ENCODE peak calls at places on chromosomes 13 and 19, in eight cellular contexts. One of them, this sample, is unnamed.

GRCh38 chr19:57406516-57407123 is 4.3 kb upstream of the ZNF17 start:
- DNase-seq in thoracic aorta: no peak
- DNase-seq in fibroblast of lung: peak
- DNase-seq in lower lobe of right lung: peak
- DNase-seq in effector memory CD4-positive, alpha-beta T cell: peak
- DNase-seq in K562: peak
- DNase-seq in small intestine: peak
- DNase-seq in brain microvascular endothelial cell: peak
- DNase-seq in this sample: peak

GRCh38 chr13:107205318-107206112 is 637.6 kb upstream of the ARGLU1 start:
- DNase-seq in thoracic aorta: no peak
- DNase-seq in fibroblast of lung: peak
- DNase-seq in lower lobe of right lung: peak
- DNase-seq in effector memory CD4-positive, alpha-beta T cell: peak
- DNase-seq in K562: peak
- DNase-seq in small intestine: peak
- DNase-seq in brain microvascular endothelial cell: peak
- DNase-seq in this sample: peak

GRCh38 chr13:78700121-78700910 is 41.4 kb upstream of the OBI1 start:
- DNase-seq in thoracic aorta: no peak
- DNase-seq in fibroblast of lung: peak
- DNase-seq in lower lobe of right lung: no peak
- DNase-seq in effector memory CD4-positive, alpha-beta T cell: no peak
- DNase-seq in K562: no peak
- DNase-seq in small intestine: no peak
- DNase-seq in brain microvascular endothelial cell: no peak
- DNase-seq in this sample: no peak

GRCh38 chr13:84985860-84986259 is 813.4 kb downstream of the SLITRK6 start:
- DNase-seq in thoracic aorta: no peak
- DNase-seq in fibroblast of lung: no peak
- DNase-seq in lower lobe of right lung: no peak
- DNase-seq in effector memory CD4-positive, alpha-beta T cell: no peak
- DNase-seq in K562: no peak
- DNase-seq in small intestine: no peak
- DNase-seq in brain microvascular endothelial cell: no peak
- DNase-seq in this sample: no peak

GRCh38 chr13:31909889-31910551 is 121.6 kb upstream of the FRY start:
- DNase-seq in thoracic aorta: no peak
- DNase-seq in fibroblast of lung: peak
- DNase-seq in lower lobe of right lung: no peak
- DNase-seq in effector memory CD4-positive, alpha-beta T cell: peak
- DNase-seq in K562: peak
- DNase-seq in small intestine: peak
- DNase-seq in brain microvascular endothelial cell: peak
- DNase-seq in this sample: peak

GRCh38 chr13:106083620-106084350 is 451.7 kb downstream of the EFNB2 start:
- DNase-seq in thoracic aorta: no peak
- DNase-seq in fibroblast of lung: peak
- DNase-seq in lower lobe of right lung: no peak
- DNase-seq in effector memory CD4-positive, alpha-beta T cell: no peak
- DNase-seq in K562: no peak
- DNase-seq in small intestine: peak
- DNase-seq in brain microvascular endothelial cell: peak
- DNase-seq in this sample: no peak

GRCh38 chr13:46817081-46817480 is 20.1 kb upstream of the ESD start:
- DNase-seq in thoracic aorta: no peak
- DNase-seq in fibroblast of lung: no peak
- DNase-seq in lower lobe of right lung: no peak
- DNase-seq in effector memory CD4-positive, alpha-beta T cell: no peak
- DNase-seq in K562: no peak
- DNase-seq in small intestine: no peak
- DNase-seq in brain microvascular endothelial cell: no peak
- DNase-seq in this sample: no peak

GRCh38 chr19:45451181-45451849 is 16.5 kb upstream of the FOSB start:
- DNase-seq in thoracic aorta: no peak
- DNase-seq in fibroblast of lung: peak
- DNase-seq in lower lobe of right lung: no peak
- DNase-seq in effector memory CD4-positive, alpha-beta T cell: peak
- DNase-seq in K562: no peak
- DNase-seq in small intestine: peak
- DNase-seq in brain microvascular endothelial cell: peak
- DNase-seq in this sample: peak

GRCh38 chr19:17466487-17466850 is 3.9 kb upstream of the SLC27A1 start:
- DNase-seq in thoracic aorta: no peak
- DNase-seq in fibroblast of lung: no peak
- DNase-seq in lower lobe of right lung: no peak
- DNase-seq in effector memory CD4-positive, alpha-beta T cell: no peak
- DNase-seq in K562: no peak
- DNase-seq in small intestine: no peak
- DNase-seq in brain microvascular endothelial cell: no peak
- DNase-seq in this sample: no peak
- H3K27ac ChIP-seq in thoracic aorta: no peak
- H3K27ac ChIP-seq in fibroblast of lung: no peak
- H3K27ac ChIP-seq in lower lobe of right lung: no peak
- H3K27ac ChIP-seq in effector memory CD4-positive, alpha-beta T cell: no peak
- H3K27ac ChIP-seq in K562: no peak
- H3K27ac ChIP-seq in small intestine: no peak
- H3K27ac ChIP-seq in brain microvascular endothelial cell: no peak
- H3K27ac ChIP-seq in this sample: no peak

GRCh38 chr13:20178156-20178555 is 14.6 kb downstream of the GJB2 start:
- DNase-seq in thoracic aorta: no peak
- DNase-seq in fibroblast of lung: no peak
- DNase-seq in lower lobe of right lung: no peak
- DNase-seq in effector memory CD4-positive, alpha-beta T cell: no peak
- DNase-seq in K562: no peak
- DNase-seq in small intestine: no peak
- DNase-seq in brain microvascular endothelial cell: no peak
- DNase-seq in this sample: no peak

GRCh38 chr13:20174656-20175405 is 14.0 kb upstream of the GJA3 start:
- DNase-seq in thoracic aorta: peak
- DNase-seq in fibroblast of lung: peak
- DNase-seq in lower lobe of right lung: peak
- DNase-seq in effector memory CD4-positive, alpha-beta T cell: no peak
- DNase-seq in K562: peak
- DNase-seq in small intestine: peak
- DNase-seq in brain microvascular endothelial cell: peak
- DNase-seq in this sample: no peak

GRCh38 chr13:20175406-20175794 is 14.5 kb upstream of the GJA3 start:
- DNase-seq in thoracic aorta: no peak
- DNase-seq in fibroblast of lung: no peak
- DNase-seq in lower lobe of right lung: no peak
- DNase-seq in effector memory CD4-positive, alpha-beta T cell: no peak
- DNase-seq in K562: no peak
- DNase-seq in small intestine: no peak
- DNase-seq in brain microvascular endothelial cell: no peak
- DNase-seq in this sample: no peak

GRCh38 chr13:20175907-20176652 is 15.2 kb upstream of the GJA3 start:
- DNase-seq in thoracic aorta: no peak
- DNase-seq in fibroblast of lung: no peak
- DNase-seq in lower lobe of right lung: no peak
- DNase-seq in effector memory CD4-positive, alpha-beta T cell: no peak
- DNase-seq in K562: no peak
- DNase-seq in small intestine: no peak
- DNase-seq in brain microvascular endothelial cell: no peak
- DNase-seq in this sample: no peak

GRCh38 chr13:20177049-20177831 is 15.5 kb downstream of the GJB2 start:
- DNase-seq in thoracic aorta: no peak
- DNase-seq in fibroblast of lung: no peak
- DNase-seq in lower lobe of right lung: no peak
- DNase-seq in effector memory CD4-positive, alpha-beta T cell: no peak
- DNase-seq in K562: no peak
- DNase-seq in small intestine: no peak
- DNase-seq in brain microvascular endothelial cell: no peak
- DNase-seq in this sample: no peak
- H3K4me3 ChIP-seq in thoracic aorta: no peak
- H3K4me3 ChIP-seq in fibroblast of lung: peak
- H3K4me3 ChIP-seq in lower lobe of right lung: peak
- H3K4me3 ChIP-seq in effector memory CD4-positive, alpha-beta T cell: no peak
- H3K4me3 ChIP-seq in K562: no peak
- H3K4me3 ChIP-seq in small intestine: no peak
- H3K4me3 ChIP-seq in brain microvascular endothelial cell: peak
- H3K4me3 ChIP-seq in this sample: no peak

DNA sequence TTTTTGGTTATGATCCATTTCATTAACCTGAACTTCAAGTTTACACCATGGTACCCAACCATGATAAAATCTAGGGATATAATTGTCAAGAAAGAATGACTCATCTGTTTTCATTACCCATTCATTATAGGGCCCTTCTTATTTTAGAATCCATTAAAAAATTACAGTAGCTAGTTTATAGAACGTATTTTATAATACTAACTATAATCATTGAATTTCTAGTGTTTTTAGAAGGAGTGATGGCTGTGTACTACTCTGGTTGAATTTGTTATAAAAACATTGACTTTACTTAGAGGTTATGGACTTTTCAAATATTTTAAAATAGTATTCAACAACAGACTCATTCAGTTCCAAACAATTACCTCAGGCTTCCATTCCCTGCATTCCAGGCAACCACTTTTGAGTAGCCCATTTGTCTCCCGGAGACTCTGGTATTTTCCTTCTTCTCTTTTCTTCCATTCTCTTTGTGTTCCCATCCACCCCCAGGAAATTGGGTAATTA is 71.9 kb upstream of the KLF12 start:
- DNase-seq in thoracic aorta: no peak
- DNase-seq in fibroblast of lung: peak
- DNase-seq in lower lobe of right lung: no peak
- DNase-seq in effector memory CD4-positive, alpha-beta T cell: no peak
- DNase-seq in K562: no peak
- DNase-seq in small intestine: no peak
- DNase-seq in brain microvascular endothelial cell: peak
- DNase-seq in this sample: no peak
- H3K27ac ChIP-seq in thoracic aorta: peak
- H3K27ac ChIP-seq in fibroblast of lung: no peak
- H3K27ac ChIP-seq in lower lobe of right lung: no peak
- H3K27ac ChIP-seq in effector memory CD4-positive, alpha-beta T cell: no peak
- H3K27ac ChIP-seq in K562: no peak
- H3K27ac ChIP-seq in small intestine: no peak
- H3K27ac ChIP-seq in brain microvascular endothelial cell: peak
- H3K27ac ChIP-seq in this sample: no peak

DNA sequence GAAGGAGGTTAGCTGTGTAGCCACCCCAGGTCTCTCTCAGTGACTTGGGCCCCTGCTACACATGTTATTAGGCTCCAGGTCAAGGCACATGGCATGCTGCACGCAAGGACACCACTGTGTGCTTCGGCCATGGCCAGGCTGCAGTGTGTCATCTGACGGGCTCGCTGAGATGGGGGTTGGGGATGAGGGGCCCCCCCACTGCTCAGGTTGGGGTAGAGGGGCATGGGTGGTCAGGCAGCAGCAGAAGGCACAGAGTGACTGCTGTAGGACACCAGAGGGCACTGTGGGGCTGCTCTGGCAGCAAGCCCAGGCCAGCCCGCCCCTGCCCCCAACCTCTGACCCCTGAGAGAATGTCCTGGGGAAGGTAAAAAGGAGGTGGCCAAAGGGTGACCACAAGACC is 32.2 kb upstream of the ISYNA1 start:
- DNase-seq in thoracic aorta: no peak
- DNase-seq in fibroblast of lung: no peak
- DNase-seq in lower lobe of right lung: no peak
- DNase-seq in effector memory CD4-positive, alpha-beta T cell: no peak
- DNase-seq in K562: peak
- DNase-seq in small intestine: no peak
- DNase-seq in brain microvascular endothelial cell: no peak
- DNase-seq in this sample: no peak
- H3K4me3 ChIP-seq in thoracic aorta: no peak
- H3K4me3 ChIP-seq in fibroblast of lung: no peak
- H3K4me3 ChIP-seq in lower lobe of right lung: no peak
- H3K4me3 ChIP-seq in effector memory CD4-positive, alpha-beta T cell: no peak
- H3K4me3 ChIP-seq in K562: no peak
- H3K4me3 ChIP-seq in small intestine: no peak
- H3K4me3 ChIP-seq in brain microvascular endothelial cell: no peak
- H3K4me3 ChIP-seq in this sample: no peak

GRCh38 chr13:33189470-33189869 is 96.1 kb downstream of the STARD13 start:
- DNase-seq in thoracic aorta: no peak
- DNase-seq in fibroblast of lung: no peak
- DNase-seq in lower lobe of right lung: no peak
- DNase-seq in effector memory CD4-positive, alpha-beta T cell: no peak
- DNase-seq in K562: no peak
- DNase-seq in small intestine: no peak
- DNase-seq in brain microvascular endothelial cell: no peak
- DNase-seq in this sample: no peak

GRCh38 chr13:33191425-33192221 is 93.9 kb downstream of the STARD13 start:
- DNase-seq in thoracic aorta: no peak
- DNase-seq in fibroblast of lung: peak
- DNase-seq in lower lobe of right lung: no peak
- DNase-seq in effector memory CD4-positive, alpha-beta T cell: no peak
- DNase-seq in K562: no peak
- DNase-seq in small intestine: no peak
- DNase-seq in brain microvascular endothelial cell: no peak
- DNase-seq in this sample: no peak

GRCh38 chr13:33194820-33195692 is 90.5 kb downstream of the STARD13 start:
- DNase-seq in thoracic aorta: peak
- DNase-seq in fibroblast of lung: peak
- DNase-seq in lower lobe of right lung: no peak
- DNase-seq in effector memory CD4-positive, alpha-beta T cell: no peak
- DNase-seq in K562: no peak
- DNase-seq in small intestine: no peak
- DNase-seq in brain microvascular endothelial cell: peak
- DNase-seq in this sample: no peak

GRCh38 chr13:33195693-33196464 is 89.7 kb downstream of the STARD13 start:
- DNase-seq in thoracic aorta: no peak
- DNase-seq in fibroblast of lung: no peak
- DNase-seq in lower lobe of right lung: no peak
- DNase-seq in effector memory CD4-positive, alpha-beta T cell: no peak
- DNase-seq in K562: no peak
- DNase-seq in small intestine: no peak
- DNase-seq in brain microvascular endothelial cell: no peak
- DNase-seq in this sample: no peak

DNA sequence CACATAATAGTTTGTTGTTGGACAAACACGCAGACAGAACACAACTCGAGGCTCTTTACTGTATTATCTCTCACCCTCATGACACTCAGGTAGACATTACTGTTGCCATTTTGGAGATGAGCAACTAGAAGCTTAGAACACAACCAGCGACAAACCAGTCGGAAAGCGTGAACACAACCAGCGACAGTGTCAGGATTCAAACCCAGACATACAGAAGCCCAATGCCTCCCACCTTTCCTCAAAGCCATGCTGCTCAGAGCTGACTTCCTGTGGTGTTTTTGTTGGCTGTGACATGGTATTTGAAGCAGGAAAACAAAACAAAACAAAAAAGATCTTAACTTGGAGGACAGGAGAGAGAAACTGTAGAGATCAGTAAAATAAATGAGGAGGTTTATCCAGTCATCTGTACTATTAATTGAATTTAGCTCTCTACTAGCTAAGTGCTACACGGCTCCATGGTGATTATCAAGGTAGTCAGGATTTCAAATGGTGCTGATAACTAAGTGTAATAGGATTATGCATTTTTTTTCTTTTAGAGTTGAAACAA is 92.1 kb downstream of the STARD13 start:
- DNase-seq in thoracic aorta: no peak
- DNase-seq in fibroblast of lung: peak
- DNase-seq in lower lobe of right lung: no peak
- DNase-seq in effector memory CD4-positive, alpha-beta T cell: no peak
- DNase-seq in K562: no peak
- DNase-seq in small intestine: no peak
- DNase-seq in brain microvascular endothelial cell: no peak
- DNase-seq in this sample: no peak
- H3K27ac ChIP-seq in thoracic aorta: peak
- H3K27ac ChIP-seq in fibroblast of lung: peak
- H3K27ac ChIP-seq in lower lobe of right lung: no peak
- H3K27ac ChIP-seq in effector memory CD4-positive, alpha-beta T cell: no peak
- H3K27ac ChIP-seq in K562: no peak
- H3K27ac ChIP-seq in small intestine: no peak
- H3K27ac ChIP-seq in brain microvascular endothelial cell: peak
- H3K27ac ChIP-seq in this sample: no peak

This sample was measured in CD8-positive, alpha-beta memory T cell.